ENCODE peak calls at places on chromosomes 7 and 10, in nine cellular contexts. Y, O, X, V, W, D, J, K and L are unnamed samples.

GRCh38 chr10:85967594-85967993 is 399.0 kb downstream of the GRID1 start:
- DNase-seq in J (no peak), V (no peak), X (no peak), K (no peak), Y (no peak), D (no peak), O (no peak), W (no peak), L (no peak)

GRCh38 chr10:17835688-17836087 is 26.5 kb downstream of the MRC1 start:
- DNase-seq in O (no peak), V (no peak), X (peak), D (no peak), J (no peak), Y (peak), W (no peak), K (no peak), L (no peak)

GRCh38 chr7:107622429-107622828 is 38.2 kb upstream of the SLC26A4 start:
- DNase-seq in Y (peak), K (no peak), X (peak), J (peak), O (no peak), V (no peak), D (no peak), W (no peak), L (no peak)

GRCh38 chr7:2098496-2098895 is 134.2 kb downstream of the MAD1L1 start:
- DNase-seq in D (no peak), V (no peak), J (no peak), Y (no peak), W (no peak), O (no peak), X (no peak), K (no peak), L (no peak)

GRCh38 chr7:156003220-156004162 is 191.2 kb upstream of the SHH start:
- DNase-seq in J (no peak), Y (no peak), K (no peak), O (no peak), X (no peak), V (no peak), D (no peak), W (no peak), L (no peak)

GRCh38 chr7:158730383-158731055 is 25.9 kb upstream of the NCAPG2 start:
- DNase-seq in X (no peak), O (no peak), V (no peak), K (no peak), J (no peak), W (no peak), Y (no peak), D (peak), L (no peak)

GRCh38 chr10:129419386-129419785 is 47.7 kb upstream of the MGMT start:
- DNase-seq in K (no peak), Y (no peak), W (no peak), J (no peak), X (no peak), D (no peak), O (no peak), V (no peak), L (no peak)

GRCh38 chr10:51910189-51910588 is 210.8 kb upstream of the CSTF2T start:
- DNase-seq in Y (no peak), O (no peak), K (no peak), D (no peak), V (no peak), J (no peak), W (no peak), X (no peak), L (no peak)

GRCh38 chr7:25852249-25852994 is 299.6 kb upstream of the NFE2L3 start:
- DNase-seq in J (no peak), D (no peak), Y (no peak), V (no peak), X (no peak), O (no peak), K (no peak), W (peak), L (no peak)

GRCh38 chr10:79331709-79332108 is 15.6 kb upstream of the PPIF start:
- DNase-seq in K (no peak), D (no peak), X (peak), O (no peak), V (peak), Y (peak), W (no peak), J (no peak), L (no peak)